ENCODE peak calls at places on chromosomes 13 and 19, in seven cellular contexts. T is left ventricle myocardium inferior, X is right atrium auricular region, L is HCT116, U is glutamatergic neuron, E is PC-3, V is mucosa of descending colon. W is an unnamed sample.

GRCh38 chr13:78299832-78300623 is 303.3 kb downstream of the POU4F1 start:
- DNase-seq in X (no peak), V (no peak), U (no peak), L (no peak), E (no peak), T (no peak), W (no peak)

GRCh38 chr19:34838753-34839431 is 65.9 kb upstream of the ZNF599 start:
- DNase-seq in E (no peak), U (peak), X (no peak), T (no peak), V (peak), L (no peak), W (no peak)

GRCh38 chr19:21482863-21483276 is 22.5 kb upstream of the ZNF429 start:
- DNase-seq in T (peak), E (peak), L (peak), V (peak), X (peak), U (peak), W (no peak)

GRCh38 chr19:35843676-35844481 is 8.4 kb downstream of the NPHS1 start:
- DNase-seq in E (no peak), V (peak), L (peak), U (peak), X (no peak), T (no peak), W (no peak)

GRCh38 chr13:42218576-42218975 is 53.4 kb upstream of the AKAP11 start:
- DNase-seq in U (no peak), E (no peak), T (no peak), L (no peak), X (no peak), V (no peak), W (no peak)

GRCh38 chr13:85148009-85148408 is 651.2 kb downstream of the SLITRK6 start:
- DNase-seq in X (no peak), V (no peak), E (no peak), L (no peak), T (no peak), U (no peak), W (no peak)

GRCh38 chr19:47176071-47176626 is 45.5 kb downstream of the SAE1 start:
- DNase-seq in V (no peak), L (no peak), X (no peak), U (no peak), E (no peak), T (no peak), W (no peak)

GRCh38 chr13:52845334-52845761 is 3.1 kb downstream of the PCDH8 start:
- DNase-seq in E (no peak), T (no peak), V (no peak), X (no peak), L (no peak), U (peak), W (no peak)

GRCh38 chr13:77506874-77507273 is 28.6 kb upstream of the SCEL start:
- DNase-seq in V (no peak), L (peak), U (no peak), T (no peak), X (no peak), E (peak), W (no peak)

GRCh38 chr13:27147530-27148170 is 24.0 kb downstream of the USP12 start:
- DNase-seq in L (no peak), X (no peak), V (no peak), U (no peak), T (no peak), E (no peak), W (no peak)

DNA sequence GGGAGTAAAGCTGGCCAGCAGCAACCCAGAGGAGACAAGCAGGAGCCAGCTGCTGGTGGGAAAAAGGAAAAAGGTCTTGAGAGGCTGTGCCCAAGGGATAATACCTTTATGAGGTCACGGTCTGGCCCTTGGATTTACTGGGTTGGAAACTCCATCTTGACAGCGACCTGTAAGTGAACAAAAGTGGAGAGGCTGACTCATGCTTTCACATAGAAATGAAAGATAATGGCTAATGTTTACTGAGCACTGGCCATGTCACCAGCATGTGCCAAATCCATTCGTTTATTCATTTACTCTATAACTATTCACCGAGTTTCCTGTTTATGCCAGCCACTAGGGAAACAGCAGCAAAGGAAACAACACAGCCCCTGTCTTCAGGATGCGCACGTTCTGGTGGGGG is 4.7 kb downstream of the VRK3 start:
- DNase-seq in V (no peak), L (no peak), X (no peak), T (no peak), E (peak), U (no peak), W (no peak)
- TF ChIP-seq CTCF in V (no peak), L (no peak), X (no peak), T (no peak), E (no peak), U (no peak), W (no peak)

DNA sequence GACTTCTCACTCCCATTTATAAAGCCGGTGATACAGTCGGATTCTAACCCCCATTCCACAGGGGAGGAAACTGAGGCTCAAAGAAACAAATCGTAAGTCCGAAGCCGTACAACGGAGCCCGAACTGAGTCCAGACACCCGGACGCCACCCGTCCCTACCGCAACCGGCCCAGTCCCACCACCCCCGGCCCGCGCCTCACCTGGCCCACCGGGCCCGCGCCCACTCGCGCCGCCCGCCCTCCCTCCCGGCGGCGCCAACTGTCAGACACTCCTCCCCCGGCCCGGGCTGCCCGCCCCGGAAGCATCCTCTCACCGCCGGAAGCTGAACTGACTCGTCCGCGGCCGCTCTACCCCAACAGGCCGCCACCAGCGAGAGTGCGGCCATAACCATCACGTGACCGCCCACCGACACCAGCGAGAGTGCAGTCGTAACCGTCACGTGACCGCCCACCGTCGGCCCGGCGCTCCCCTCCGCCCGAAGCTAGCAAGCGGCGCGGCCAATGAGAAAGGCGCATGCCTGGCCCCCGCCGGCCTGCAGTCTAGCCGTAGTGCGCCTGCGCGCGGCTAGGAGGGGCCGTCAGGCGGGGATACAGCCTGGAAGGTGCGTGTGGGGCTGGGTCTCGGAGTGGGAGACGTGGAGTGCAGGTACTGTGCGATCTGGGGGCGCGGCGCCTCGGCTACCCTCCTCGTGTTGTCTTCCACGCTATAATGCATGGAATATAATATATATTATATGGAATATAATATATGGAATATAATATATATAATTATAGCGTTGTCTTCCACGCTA is at the start of the genes C19orf47 and PLD3:
- DNase-seq in T (peak), L (peak), X (peak), E (peak), U (peak), V (peak), W (peak)
- TF ChIP-seq CTCF in T (no peak), L (no peak), X (no peak), E (no peak), U (no peak), V (no peak), W (no peak)

GRCh38 chr13:39602277-39602613 is 748 bp downstream of the LHFPL6 start:
- DNase-seq in V (no peak), U (no peak), L (no peak), T (no peak), X (no peak), E (no peak), W (no peak)
- TF ChIP-seq CTCF in V (no peak), U (no peak), L (no peak), T (no peak), X (no peak), E (no peak), W (no peak)

DNA sequence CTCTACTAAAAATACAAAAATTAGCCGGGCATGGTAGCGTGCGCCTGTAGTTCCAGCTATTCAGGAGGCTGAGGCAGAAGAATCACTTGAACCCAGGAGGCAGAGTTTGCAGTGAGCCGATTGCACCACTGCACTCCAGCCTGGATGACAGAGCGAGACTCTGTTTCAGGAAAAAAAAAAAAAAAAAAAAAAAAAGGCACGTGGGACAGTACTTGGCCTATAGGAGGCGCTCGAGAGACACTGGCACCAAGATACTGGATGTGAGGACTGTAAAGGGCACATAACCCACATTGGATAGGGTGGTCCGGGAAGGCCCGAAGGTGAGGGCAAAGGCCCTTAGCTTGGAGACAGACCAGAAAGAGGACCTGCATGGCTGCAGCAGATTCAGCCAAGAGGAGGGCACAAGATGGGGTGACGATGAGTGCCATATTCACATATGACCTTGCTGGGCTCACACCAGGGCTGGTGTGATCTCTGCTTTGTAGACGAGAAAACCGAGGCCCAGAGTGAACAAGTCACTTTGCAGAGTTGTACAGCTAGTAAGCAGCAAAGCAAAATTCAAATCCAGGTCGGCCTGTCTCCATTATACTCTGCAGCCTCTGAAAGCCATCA is 89.4 kb downstream of the DPF1 start:
- DNase-seq in X (no peak), L (no peak), T (no peak), E (peak), V (no peak), U (peak), W (no peak)
- TF ChIP-seq CTCF in X (no peak), L (peak), T (peak), E (peak), V (no peak), U (peak), W (peak)

GRCh38 chr13:23512762-23513395 is 57.3 kb upstream of the TNFRSF19 start:
- DNase-seq in E (peak), L (no peak), X (no peak), V (no peak), U (no peak), T (no peak), W (no peak)
- TF ChIP-seq CTCF in E (peak), L (peak), X (no peak), V (no peak), U (peak), T (no peak), W (no peak)

DNA sequence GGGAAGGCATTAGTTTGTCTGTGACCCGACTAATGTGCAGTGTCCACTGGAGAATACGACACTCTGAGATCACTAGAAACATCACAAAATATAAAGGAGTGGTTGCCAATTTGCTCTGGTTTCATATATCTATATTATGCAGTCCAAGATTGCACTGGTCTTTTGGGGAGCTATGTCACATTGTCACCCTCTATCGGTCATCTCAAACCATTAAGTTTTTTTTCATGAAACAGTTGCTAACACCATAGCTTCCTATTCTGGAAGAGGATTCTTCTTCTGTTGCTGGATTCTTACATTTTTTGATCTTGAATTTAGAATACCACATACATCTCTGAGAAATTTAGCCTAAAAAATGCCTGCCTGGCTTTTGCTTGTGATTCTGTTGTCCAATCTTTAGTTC is 168.6 kb downstream of the LACC1 start:
- DNase-seq in L (no peak), U (no peak), V (no peak), T (no peak), E (peak), X (no peak), W (no peak)
- TF ChIP-seq CTCF in L (peak), U (no peak), V (no peak), T (peak), E (peak), X (no peak), W (no peak)

DNA sequence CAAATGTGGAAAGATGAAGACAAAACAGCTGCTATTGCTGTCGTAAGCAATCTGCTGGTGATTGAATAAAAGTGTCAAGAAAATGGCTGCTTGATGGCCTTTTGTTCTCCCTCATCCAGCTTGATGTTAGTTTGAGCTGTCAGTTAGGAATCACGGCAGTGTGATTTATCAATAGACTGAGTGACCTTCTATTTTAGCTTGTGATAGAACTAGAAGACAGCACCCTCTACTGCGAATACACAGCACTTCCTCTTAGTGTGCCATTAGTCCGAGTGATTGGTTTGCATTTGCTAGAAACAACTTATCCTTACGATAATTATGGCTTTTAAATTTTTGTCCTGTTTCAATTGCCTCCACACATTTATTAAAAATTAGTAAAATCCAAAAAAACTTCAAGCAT is 76.2 kb downstream of the MZT1 start:
- DNase-seq in X (no peak), E (peak), L (peak), T (no peak), U (no peak), V (no peak), W (no peak)
- TF ChIP-seq CTCF in X (no peak), E (peak), L (peak), T (peak), U (peak), V (no peak), W (no peak)

DNA sequence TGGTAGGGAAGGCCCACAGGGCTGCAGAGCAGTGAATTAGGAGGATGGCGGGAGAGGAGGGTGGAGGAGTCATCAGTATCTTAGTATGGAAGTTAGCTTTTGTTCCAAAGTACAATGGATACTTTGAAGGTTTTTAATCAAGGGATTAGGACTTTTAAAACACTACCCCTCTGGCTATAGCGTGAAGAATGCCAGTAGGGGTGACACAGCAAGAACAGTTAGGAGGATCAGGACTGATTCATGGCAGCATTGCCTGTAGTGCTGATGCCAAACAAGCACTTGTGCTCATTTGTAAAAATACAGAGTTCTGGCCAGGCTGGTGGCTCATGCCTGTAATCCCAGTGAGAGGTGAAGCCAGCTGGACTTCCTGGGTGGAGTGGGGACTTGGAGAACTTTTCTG is 46.2 kb downstream of the SKA3 start:
- DNase-seq in L (no peak), X (no peak), U (no peak), E (no peak), T (no peak), V (no peak), W (no peak)
- TF ChIP-seq CTCF in L (no peak), X (no peak), U (no peak), E (no peak), T (no peak), V (no peak), W (no peak)

GRCh38 chr13:47420568-47420967 is 523.7 kb upstream of the HTR2A start:
- DNase-seq in T (no peak), V (no peak), E (peak), U (no peak), L (no peak), X (no peak), W (no peak)
- TF ChIP-seq CTCF in T (no peak), V (no peak), E (no peak), U (no peak), L (no peak), X (no peak), W (no peak)